ENCODE peak calls at places on chromosomes 6 and 20, in nine cellular contexts. T is brain microvascular endothelial cell; E is stimulated activated CD8-positive, alpha-beta memory T cell treated with anti-CD3 and anti-CD28 coated beads, Interleukin-15, amount 100 ng/mL, for 24 hours; U is left ventricle myocardium superior; K is OCI-LY7; P is stimulated activated CD4-positive, alpha-beta T cell treated with anti-CD3 and anti-CD28 coated beads, Interleukin-12 subunit alpha, Interleukin-12 subunit beta, amount 100 ng/mL, for 4 hours; X is A549; M is NCI-H2081; O is HT-29. Z is an unnamed sample.

GRCh38 chr6:55293116-55293515 is 34.2 kb upstream of the GFRAL start:
- DNase-seq in X (no peak), K (peak; percentile 3), T (peak; percentile 7), P (no peak), E (no peak), O (peak; percentile 13), U (no peak), M (peak; percentile 6), Z (no peak)

GRCh38 chr6:29553268-29554057 is 6.1 kb downstream of the UBD start:
- DNase-seq in O (no peak), M (no peak), K (no peak), P (peak; percentile 32), X (no peak), T (peak; percentile 66), U (peak; percentile 84), E (no peak), Z (no peak)

GRCh38 chr6:35181933-35182612 is 31.7 kb upstream of the SCUBE3 start:
- DNase-seq in O (peak; percentile 20), X (peak; percentile 45), E (no peak), U (peak; percentile 72), P (no peak), M (no peak), T (peak; percentile 84), K (no peak), Z (peak; percentile 34)

GRCh38 chr20:23923891-23924435 is 44.4 kb upstream of the CST5 start:
- DNase-seq in T (no peak), O (no peak), U (no peak), K (no peak), M (no peak), P (no peak), X (no peak), E (no peak), Z (peak; percentile 13)

GRCh38 chr6:165678429-165678828 is 15.4 kb upstream of the PDE10A start:
- DNase-seq in M (no peak), E (no peak), P (no peak), T (no peak), O (no peak), U (no peak), K (no peak), X (no peak), Z (no peak)

GRCh38 chr6:16625319-16626240 is 135.7 kb downstream of the ATXN1 start:
- DNase-seq in X (no peak), K (no peak), M (peak; percentile 22), E (no peak), U (no peak), P (no peak), O (no peak), T (peak; percentile 60), Z (no peak)

GRCh38 chr20:34525342-34525708 is 9.1 kb downstream of the DYNLRB1 start:
- DNase-seq in X (no peak), P (no peak), M (no peak), T (no peak), O (no peak), K (no peak), U (no peak), E (no peak), Z (no peak)

GRCh38 chr6:83536034-83536646 is 23.8 kb downstream of the PRSS35 start:
- DNase-seq in P (peak; percentile 42), T (peak; percentile 57), E (no peak), K (peak; percentile 45), U (no peak), O (peak; percentile 74), M (no peak), X (peak; percentile 11), Z (peak; percentile 17)

GRCh38 chr6:163466839-163467390 is 52.4 kb downstream of the QKI start:
- DNase-seq in O (no peak), U (no peak), P (no peak), X (no peak), E (no peak), M (no peak), T (no peak), K (no peak), Z (no peak)

GRCh38 chr6:31362751-31363150 is 5.8 kb upstream of the HLA-B start:
- DNase-seq in E (no peak), P (no peak), U (no peak), X (no peak), M (no peak), T (no peak), K (no peak), O (no peak), Z (no peak)

GRCh38 chr20:16574656-16575355 is 1.6 kb upstream of the KIF16B start:
- DNase-seq in P (peak; percentile 80), T (peak; percentile 56), E (peak; percentile 49), K (peak; percentile 86), M (no peak), X (peak; percentile 99), O (peak; percentile 87), U (peak; percentile 96), Z (peak; percentile 80)

GRCh38 chr6:92989656-92990055 is 429.7 kb downstream of the EPHA7 start:
- DNase-seq in E (no peak), P (no peak), T (peak; percentile 1), K (no peak), M (no peak), O (no peak), U (no peak), X (no peak), Z (no peak)

GRCh38 chr6:16205377-16206144 is 32.8 kb upstream of the GMPR start:
- DNase-seq in M (no peak), O (no peak), K (peak; percentile 94), T (peak; percentile 95), X (no peak), E (no peak), P (no peak), U (no peak), Z (peak; percentile 78)

GRCh38 chr6:158686791-158687381 is 37.0 kb downstream of the SYTL3 start:
- DNase-seq in E (no peak), T (no peak), U (no peak), P (no peak), K (no peak), M (no peak), O (no peak), X (no peak), Z (no peak)

GRCh38 chr20:18793625-18794427 is 19.8 kb upstream of the SCP2D1 start:
- DNase-seq in T (peak; percentile 84), M (peak; percentile 89), E (peak; percentile 39), K (peak; percentile 94), O (peak; percentile 93), U (peak; percentile 92), P (peak; percentile 70), X (peak; percentile 90), Z (peak; percentile 99)

GRCh38 chr6:56758553-56758952 is 115.9 kb upstream of the DST start:
- DNase-seq in O (no peak), U (no peak), X (no peak), P (no peak), M (no peak), T (no peak), E (no peak), K (no peak), Z (no peak)

GRCh38 chr6:74731921-74732320 is 473.9 kb downstream of the COL12A1 start:
- DNase-seq in X (no peak), O (no peak), T (peak; percentile 89), K (no peak), P (no peak), U (no peak), E (no peak), M (no peak), Z (no peak)

GRCh38 chr6:63507096-63507495 is 65.2 kb upstream of the LOC128125822 start:
- DNase-seq in E (no peak), X (no peak), T (no peak), P (no peak), U (no peak), K (no peak), O (no peak), M (no peak), Z (no peak)

GRCh38 chr6:80527552-80528052 is 421.1 kb downstream of the BCKDHB start:
- DNase-seq in P (no peak), M (peak; percentile 35), O (peak; percentile 74), X (peak; percentile 13), K (no peak), U (no peak), T (no peak), E (no peak), Z (peak; percentile 86)

GRCh38 chr20:42483694-42484303 is 705.9 kb downstream of the PTPRT start:
- DNase-seq in T (no peak), U (peak; percentile 28), X (no peak), M (no peak), O (peak; percentile 65), K (peak; percentile 30), P (no peak), E (no peak), Z (peak; percentile 28)

Z was measured in NCI-H2171 treated with DMSO at 0.1 percent for 48 hours.